ENCODE peak calls at places on chromosomes 13 and 19, in six cellular contexts. B, Z, E, O, A and N are unnamed samples.

GRCh38 chr13:21979156-21979819 is 308.4 kb downstream of the FGF9 start:
- DNase-seq in A (no peak), B (no peak), O (no peak), E (no peak), Z (no peak), N (no peak)

GRCh38 chr19:48455908-48456562 is 661 bp downstream of the KCNJ14 start:
- DNase-seq in A (no peak), O (no peak), B (no peak), Z (no peak), E (no peak), N (no peak)

GRCh38 chr13:74596691-74597090 is 462.5 kb upstream of the KLF12 start:
- DNase-seq in Z (no peak), A (no peak), E (no peak), B (no peak), O (no peak), N (no peak)

GRCh38 chr19:45142016-45142727 is 18.6 kb downstream of the NKPD1 start:
- DNase-seq in Z (no peak), B (no peak), E (no peak), A (no peak), O (no peak), N (no peak)

GRCh38 chr19:51572415-51572814 is 1.3 kb downstream of the ZNF175 start:
- DNase-seq in B (no peak), O (no peak), E (no peak), Z (no peak), A (no peak), N (no peak)

GRCh38 chr13:26011996-26012688 is 39.7 kb downstream of the SHISA2 start:
- DNase-seq in E (peak), Z (peak), B (peak), O (no peak), A (peak), N (no peak)

GRCh38 chr19:11435833-11436313 is 438 bp downstream of the PRKCSH start:
- DNase-seq in O (no peak), E (no peak), Z (peak), A (no peak), B (no peak), N (no peak)

GRCh38 chr13:101307181-101307701 is 109.1 kb downstream of the NALCN start:
- DNase-seq in B (no peak), E (no peak), A (no peak), Z (no peak), O (no peak), N (no peak)

GRCh38 chr19:46907880-46908279 is 47.1 kb downstream of the ARHGAP35 start:
- DNase-seq in Z (no peak), A (no peak), B (no peak), O (no peak), E (no peak), N (no peak)

GRCh38 chr19:48443731-48444128 is 2.1 kb upstream of the GRWD1 start:
- DNase-seq in O (no peak), B (no peak), E (no peak), A (no peak), Z (no peak), N (no peak)

GRCh38 chr19:30171138-30171635 is 201.0 kb upstream of the ZNF536 start:
- DNase-seq in A (no peak), Z (no peak), O (no peak), E (no peak), B (no peak), N (no peak)

GRCh38 chr13:27542220-27542619 is 78.1 kb downstream of the LNX2 start:
- DNase-seq in O (no peak), Z (no peak), E (no peak), A (no peak), B (no peak), N (no peak)

GRCh38 chr19:55657004-55657747 is 2.3 kb downstream of the U2AF2 start:
- DNase-seq in O (no peak), E (no peak), A (no peak), B (no peak), Z (no peak), N (no peak)

GRCh38 chr19:47633516-47633915 is 24.6 kb downstream of the BICRA start:
- DNase-seq in Z (no peak), O (no peak), B (no peak), E (no peak), A (no peak), N (no peak)

GRCh38 chr19:4061178-4061682 is 5.5 kb downstream of the ZBTB7A start:
- DNase-seq in O (no peak), B (no peak), Z (no peak), E (no peak), A (no peak), N (no peak)

GRCh38 chr19:3061214-3062161 is 807 bp downstream of the TLE5 start:
- DNase-seq in Z (peak), B (peak), A (peak), O (no peak), E (peak), N (peak)

GRCh38 chr13:20001351-20001750 is 42.8 kb downstream of the ZMYM2 start:
- DNase-seq in B (no peak), Z (no peak), E (no peak), O (no peak), A (no peak), N (no peak)

GRCh38 chr13:40508112-40508511 is 158.3 kb downstream of the FOXO1 start:
- DNase-seq in E (no peak), O (no peak), B (no peak), A (no peak), Z (no peak), N (no peak)

GRCh38 chr13:45082964-45083363 is 37.3 kb upstream of the GTF2F2 start:
- DNase-seq in E (no peak), Z (no peak), B (no peak), O (no peak), A (no peak), N (no peak)

GRCh38 chr19:51002542-51003311 is 1.3 kb upstream of the KLK8 start:
- DNase-seq in Z (peak), E (no peak), A (no peak), B (peak), O (no peak), N (no peak)

GRCh38 chr13:84470528-84470927 is 588.3 kb upstream of the SLITRK1 start:
- DNase-seq in B (no peak), E (no peak), O (no peak), A (no peak), Z (no peak), N (no peak)

GRCh38 chr13:44763604-44764311 is 187.6 kb upstream of the TSC22D1 start:
- DNase-seq in E (no peak), O (no peak), A (no peak), Z (no peak), B (no peak), N (no peak)

GRCh38 chr19:46713781-46714522 is 3.0 kb downstream of the PRKD2 start:
- DNase-seq in E (peak), A (peak), O (peak), B (no peak), Z (peak), N (peak)

GRCh38 chr19:30144794-30145193 is 202.8 kb downstream of the URI1 start:
- DNase-seq in Z (no peak), E (no peak), A (no peak), B (no peak), O (no peak), N (no peak)

GRCh38 chr13:36839981-36840380 is 21.0 kb downstream of the RFXAP start:
- DNase-seq in E (no peak), B (no peak), Z (no peak), O (no peak), A (no peak), N (no peak)